ENCODE peak calls at places on chromosomes 3 and 15, in five cellular contexts. Q is A673, F is ovary, U is SJSA1, K is stomach. M is an unnamed sample.

GRCh38 chr15:96324192-96324895 is 6.2 kb upstream of the NR2F2 start:
- DNase-seq in Q (no peak), F (peak), U (no peak), K (no peak), M (no peak)

GRCh38 chr3:37989821-37990480 is 635 bp upstream of the VILL start:
- DNase-seq in Q (no peak), F (no peak), U (no peak), K (peak), M (no peak)

GRCh38 chr15:90191795-90192494 is 9.2 kb upstream of the SEMA4B start:
- DNase-seq in Q (peak), F (peak), U (peak), K (peak), M (peak)

GRCh38 chr15:47331796-47332480 is 385.4 kb upstream of the SEMA6D start:
- DNase-seq in Q (peak), F (peak), U (no peak), K (no peak), M (peak)

GRCh38 chr3:95752199-95752598 is 1062.2 kb upstream of the EPHA6 start:
- DNase-seq in Q (no peak), F (no peak), U (no peak), K (no peak), M (no peak)

GRCh38 chr15:91473894-91474293 is 373.8 kb downstream of the SV2B start:
- DNase-seq in Q (no peak), F (no peak), U (no peak), K (no peak), M (no peak)

GRCh38 chr15:82146990-82147461 is 101.2 kb upstream of the MEX3B start:
- DNase-seq in Q (no peak), F (no peak), U (peak), K (no peak), M (no peak)

GRCh38 chr3:100525753-100526612 is 33.6 kb downstream of the TMEM45A start:
- DNase-seq in Q (peak), F (no peak), U (peak), K (no peak), M (no peak)

GRCh38 chr15:51736646-51737537 is 563 bp downstream of the LYSMD2 start:
- DNase-seq in Q (peak), F (peak), U (peak), K (peak), M (no peak)

GRCh38 chr15:58467121-58467721 is 35.4 kb downstream of the LIPC start:
- DNase-seq in Q (peak), F (peak), U (no peak), K (no peak), M (no peak)

GRCh38 chr15:87755226-87755625 is 501.3 kb downstream of the NTRK3 start:
- DNase-seq in Q (no peak), F (no peak), U (no peak), K (no peak), M (no peak)

GRCh38 chr3:136516095-136516494 is 236.1 kb downstream of the STAG1 start:
- DNase-seq in Q (no peak), F (no peak), U (no peak), K (no peak), M (no peak)

GRCh38 chr15:93997071-93997658 is 234.2 kb upstream of the MCTP2 start:
- DNase-seq in Q (peak), F (no peak), U (no peak), K (no peak), M (peak)

GRCh38 chr15:27820232-27820631 is 278.9 kb downstream of the OCA2 start:
- DNase-seq in Q (no peak), F (no peak), U (no peak), K (no peak), M (no peak)

GRCh38 chr15:81133782-81134461 is at the start of gene CFAP161:
- DNase-seq in Q (peak), F (peak), U (peak), K (peak), M (no peak)

GRCh38 chr15:67163180-67163579 is 91.3 kb downstream of the AAGAB start:
- DNase-seq in Q (no peak), F (no peak), U (no peak), K (no peak), M (no peak)

GRCh38 chr3:30370681-30371271 is 235.6 kb upstream of the TGFBR2 start:
- DNase-seq in Q (no peak), F (no peak), U (no peak), K (no peak), M (no peak)

GRCh38 chr3:111072016-111072891 is 638 bp downstream of the NECTIN3 start:
- DNase-seq in Q (peak), F (no peak), U (peak), K (peak), M (no peak)

GRCh38 chr3:135637033-135637432 is 328.5 kb upstream of the PPP2R3A start:
- DNase-seq in Q (no peak), F (no peak), U (no peak), K (no peak), M (no peak)

GRCh38 chr3:99128205-99128604 is 226.7 kb upstream of the DCBLD2 start:
- DNase-seq in Q (no peak), F (no peak), U (no peak), K (no peak), M (no peak)

GRCh38 chr15:98663045-98663444 is 14.7 kb downstream of the IGF1R start:
- DNase-seq in Q (no peak), F (no peak), U (no peak), K (no peak), M (no peak)

GRCh38 chr3:57152761-57153160 is 12.4 kb downstream of the IL17RD start:
- DNase-seq in Q (no peak), F (no peak), U (no peak), K (no peak), M (no peak)

GRCh38 chr15:91291673-91292072 is 191.6 kb downstream of the SV2B start:
- DNase-seq in Q (peak), F (no peak), U (no peak), K (no peak), M (no peak)

GRCh38 chr3:35596611-35597010 is 42.7 kb upstream of the ARPP21 start:
- DNase-seq in Q (peak), F (no peak), U (no peak), K (no peak), M (no peak)

GRCh38 chr3:16793321-16793720 is 91.4 kb upstream of the PLCL2 start:
- DNase-seq in Q (no peak), F (no peak), U (no peak), K (no peak), M (no peak)

DNA sequence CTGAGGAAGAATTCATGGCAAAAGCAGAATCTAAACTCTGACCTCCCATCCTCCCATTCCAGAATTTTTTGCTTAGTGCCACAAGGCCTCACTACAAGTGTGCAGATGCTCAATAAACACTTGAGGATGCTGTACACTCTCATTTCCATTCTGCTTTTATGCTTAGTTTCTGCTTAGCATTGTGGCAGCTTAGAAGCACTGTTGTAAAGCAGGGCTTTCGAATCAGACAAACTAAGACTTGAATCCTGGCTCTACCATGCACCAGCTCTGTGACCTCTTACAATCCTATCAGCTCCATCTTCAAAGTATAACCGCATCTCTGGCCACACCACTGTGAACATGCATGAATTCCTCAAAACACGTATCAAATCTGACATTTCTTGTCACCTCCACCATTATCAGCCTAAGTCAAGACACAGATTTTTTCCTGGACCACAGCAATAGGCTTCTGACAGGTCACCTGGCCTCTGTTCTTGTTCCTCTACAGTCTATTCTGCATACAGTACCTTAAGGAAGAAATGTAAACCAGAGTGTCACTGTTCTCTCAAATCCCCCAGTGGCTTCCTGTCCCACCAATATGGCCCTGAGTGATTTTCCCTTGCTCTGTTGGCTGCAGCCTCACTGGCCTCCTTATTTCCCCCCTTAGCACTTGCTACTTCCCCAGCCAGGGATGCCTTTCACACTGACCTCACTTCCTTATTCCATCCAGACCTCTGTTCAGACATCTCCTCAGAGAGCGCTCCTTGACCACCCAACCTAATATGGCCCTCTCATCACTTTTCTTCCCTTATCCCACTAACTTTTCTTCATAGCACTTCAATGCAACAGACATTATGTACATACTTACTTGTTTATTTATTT is 8.1 kb upstream of the PHC3 start:
- DNase-seq in Q (no peak), F (no peak), U (no peak), K (no peak), M (no peak)
- H3K4me3 ChIP-seq in Q (no peak), F (no peak), U (no peak), K (no peak), M (no peak)

GRCh38 chr3:73485877-73486311 is 138.8 kb downstream of the PDZRN3 start:
- DNase-seq in Q (peak), F (no peak), U (no peak), K (no peak), M (no peak)
- H3K4me3 ChIP-seq in Q (no peak), F (no peak), U (no peak), K (no peak), M (no peak)

GRCh38 chr3:197846491-197846890 is 55.4 kb downstream of the LRCH3 start:
- DNase-seq in Q (no peak), F (no peak), U (no peak), K (no peak), M (no peak)

DNA sequence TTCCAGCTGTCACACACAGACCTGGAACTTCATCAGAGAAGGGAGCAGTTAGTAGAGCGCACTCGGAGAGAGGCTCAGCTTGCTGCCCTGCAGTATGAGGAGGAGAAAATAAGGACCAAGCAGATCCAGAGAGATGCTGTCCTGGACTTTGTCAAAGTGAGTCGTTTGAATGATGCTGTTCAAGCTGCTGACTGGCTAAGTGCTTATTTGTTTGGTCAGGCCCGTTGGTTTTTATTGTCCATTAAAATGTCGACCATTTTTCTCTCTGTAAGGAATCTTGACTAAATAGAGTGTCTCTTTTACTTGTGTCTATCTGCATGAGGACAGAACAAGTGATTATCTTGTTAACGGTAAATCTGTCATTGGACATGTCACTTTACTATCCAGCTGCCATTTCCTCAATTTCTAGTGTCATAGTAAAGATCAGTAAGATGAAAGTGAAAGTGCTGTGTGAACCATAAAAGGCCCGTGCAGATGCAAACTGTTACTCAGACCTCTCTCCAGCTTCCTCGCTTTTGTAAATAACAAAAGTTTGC is 56.9 kb downstream of the LRCH3 start:
- DNase-seq in Q (peak), F (no peak), U (no peak), K (no peak), M (no peak)
- H3K4me3 ChIP-seq in Q (peak), F (no peak), U (peak), K (peak), M (no peak)

GRCh38 chr3:125139386-125139785 is 73.2 kb downstream of the SLC12A8 start:
- DNase-seq in Q (no peak), F (no peak), U (no peak), K (no peak), M (no peak)
- H3K4me3 ChIP-seq in Q (no peak), F (no peak), U (no peak), K (no peak), M (no peak)

GRCh38 chr15:69760890-69761568 is 308.4 kb downstream of the RPLP1 start:
- DNase-seq in Q (peak), F (peak), U (peak), K (peak), M (no peak)
- H3K4me3 ChIP-seq in Q (no peak), F (no peak), U (no peak), K (no peak), M (no peak)

M was measured in LNCaP clone FGC.